ENCODE peak calls at places on chromosomes 12 and 14, in ten cellular contexts. K is NCI-H2107; E is AG10803; X is A549; R is epithelial cell of esophagus; S is osteoblast; P is fibroblast of the conjunctiva; Y is KG1; B is activated naive CD8-positive, alpha-beta T cell treated with anti-CD3 and anti-CD28 coated beads, Interleukin-2, amount 50 U/mL, for 24 hours; V is HEK293T. M is an unnamed sample.

GRCh38 chr12:131521326-131521725 is 189.6 kb upstream of the SFSWAP start:
- DNase-seq in K (no peak), E (no peak), X (no peak), R (no peak), S (no peak), P (no peak), Y (no peak), B (no peak), V (no peak), M (no peak)

GRCh38 chr12:50110762-50111416 is 1.1 kb upstream of the COX14 start:
- DNase-seq in K (peak), E (peak), X (peak), R (peak), S (peak), P (no peak), Y (no peak), B (peak), V (no peak), M (peak)

GRCh38 chr12:66036317-66036716 is 94.2 kb downstream of the LLPH start:
- DNase-seq in K (no peak), E (peak), X (peak), R (peak), S (peak), P (peak), Y (no peak), B (no peak), V (no peak), M (no peak)

GRCh38 chr14:58731465-58732330 is 93.9 kb downstream of the DACT1 start:
- DNase-seq in K (no peak), E (peak), X (peak), R (peak), S (peak), P (peak), Y (no peak), B (no peak), V (no peak), M (no peak)

GRCh38 chr12:132766380-132767085 is 4.9 kb upstream of the ANKLE2 start:
- DNase-seq in K (no peak), E (peak), X (no peak), R (no peak), S (peak), P (no peak), Y (no peak), B (no peak), V (no peak), M (no peak)

GRCh38 chr12:55929306-55929791 is 1.6 kb upstream of the DGKA start:
- DNase-seq in K (no peak), E (no peak), X (no peak), R (no peak), S (peak), P (no peak), Y (peak), B (peak), V (no peak), M (no peak)

GRCh38 chr14:63652406-63652805 is 10.7 kb upstream of the WDR89 start:
- DNase-seq in K (no peak), E (no peak), X (no peak), R (no peak), S (no peak), P (no peak), Y (no peak), B (no peak), V (no peak), M (no peak)

GRCh38 chr14:105059035-105059916 is 6.0 kb downstream of the GPR132 start:
- DNase-seq in K (no peak), E (no peak), X (no peak), R (peak), S (peak), P (no peak), Y (no peak), B (peak), V (no peak), M (no peak)

GRCh38 chr12:22787557-22787956 is 162.6 kb downstream of the ETNK1 start:
- DNase-seq in K (no peak), E (no peak), X (no peak), R (no peak), S (no peak), P (no peak), Y (no peak), B (no peak), V (no peak), M (no peak)

GRCh38 chr14:26191666-26192065 is 406.2 kb downstream of the NOVA1 start:
- DNase-seq in K (no peak), E (no peak), X (no peak), R (no peak), S (no peak), P (no peak), Y (no peak), B (no peak), V (no peak), M (no peak)

GRCh38 chr14:57378661-57379060 is 11.7 kb upstream of the NAA30 start:
- DNase-seq in K (no peak), E (no peak), X (peak), R (no peak), S (no peak), P (no peak), Y (no peak), B (no peak), V (no peak), M (peak)

GRCh38 chr14:102538598-102539543 is 29.3 kb upstream of the ANKRD9 start:
- DNase-seq in K (no peak), E (no peak), X (no peak), R (no peak), S (peak), P (no peak), Y (no peak), B (no peak), V (no peak), M (no peak)

GRCh38 chr12:53052419-53053222 is 2.8 kb downstream of the TNS2 start:
- DNase-seq in K (no peak), E (peak), X (peak), R (peak), S (peak), P (peak), Y (no peak), B (no peak), V (no peak), M (no peak)

GRCh38 chr12:46627686-46628085 is 198.1 kb downstream of the SLC38A4 start:
- DNase-seq in K (no peak), E (no peak), X (no peak), R (peak), S (no peak), P (no peak), Y (no peak), B (no peak), V (no peak), M (no peak)

GRCh38 chr14:63388766-63389431 is 70.2 kb upstream of the GPHB5 start:
- DNase-seq in K (peak), E (peak), X (peak), R (peak), S (peak), P (peak), Y (no peak), B (peak), V (peak), M (peak)

GRCh38 chr14:102187583-102188001 is 47.9 kb downstream of the WDR20 start:
- DNase-seq in K (no peak), E (peak), X (no peak), R (peak), S (no peak), P (no peak), Y (no peak), B (no peak), V (no peak), M (no peak)

GRCh38 chr12:22935090-22935489 is 310.1 kb downstream of the ETNK1 start:
- DNase-seq in K (no peak), E (no peak), X (no peak), R (no peak), S (no peak), P (no peak), Y (no peak), B (no peak), V (peak), M (no peak)

GRCh38 chr14:58697927-58698641 is 60.3 kb downstream of the DACT1 start:
- DNase-seq in K (peak), E (no peak), X (no peak), R (peak), S (no peak), P (no peak), Y (no peak), B (no peak), V (no peak), M (peak)

GRCh38 chr12:116210131-116210530 is 67.4 kb downstream of the MED13L start:
- DNase-seq in K (no peak), E (peak), X (no peak), R (no peak), S (no peak), P (no peak), Y (no peak), B (no peak), V (no peak), M (no peak)

GRCh38 chr12:116078396-116078795 is 199.1 kb downstream of the MED13L start:
- DNase-seq in K (no peak), E (no peak), X (no peak), R (no peak), S (no peak), P (no peak), Y (no peak), B (no peak), V (no peak), M (no peak)

GRCh38 chr12:114408881-114409795 is 3.2 kb upstream of the TBX5 start:
- DNase-seq in K (no peak), E (peak), X (no peak), R (no peak), S (peak), P (no peak), Y (no peak), B (no peak), V (no peak), M (no peak)

GRCh38 chr14:21902561-21903199 is 229.1 kb upstream of the OR4E1 start:
- DNase-seq in K (no peak), E (no peak), X (peak), R (no peak), S (no peak), P (no peak), Y (peak), B (no peak), V (no peak), M (no peak)

GRCh38 chr12:105775351-105775750 is 363.4 kb downstream of the NUAK1 start:
- DNase-seq in K (no peak), E (peak), X (peak), R (peak), S (no peak), P (no peak), Y (no peak), B (no peak), V (no peak), M (peak)

GRCh38 chr12:57834086-57834876 is 12.2 kb downstream of the CTDSP2 start:
- DNase-seq in K (no peak), E (no peak), X (no peak), R (no peak), S (no peak), P (no peak), Y (no peak), B (no peak), V (no peak), M (peak)

GRCh38 chr12:100348657-100349454 is 8.0 kb upstream of the SLC17A8 start:
- DNase-seq in K (no peak), E (peak), X (peak), R (peak), S (no peak), P (peak), Y (no peak), B (no peak), V (peak), M (peak)

GRCh38 chr12:120739031-120739762 is 13.6 kb downstream of the ACADS start:
- DNase-seq in K (no peak), E (no peak), X (no peak), R (no peak), S (no peak), P (no peak), Y (no peak), B (no peak), V (no peak), M (no peak)

GRCh38 chr12:127588224-127588623 is 678.7 kb upstream of the TMEM132C start:
- DNase-seq in K (no peak), E (peak), X (no peak), R (no peak), S (peak), P (peak), Y (no peak), B (no peak), V (no peak), M (no peak)

GRCh38 chr14:68958553-68958952 is 20.5 kb downstream of the ACTN1 start:
- DNase-seq in K (no peak), E (peak), X (no peak), R (no peak), S (no peak), P (no peak), Y (no peak), B (no peak), V (no peak), M (no peak)

GRCh38 chr12:6970096-6970527 is 352 bp downstream of the PHB2 start:
- DNase-seq in K (no peak), E (no peak), X (peak), R (no peak), S (no peak), P (no peak), Y (no peak), B (no peak), V (no peak), M (no peak)

GRCh38 chr14:50040401-50040775 is 76.0 kb downstream of the VCPKMT start:
- DNase-seq in K (no peak), E (peak), X (peak), R (peak), S (no peak), P (no peak), Y (peak), B (peak), V (no peak), M (no peak)